ENCODE peak calls at places on chromosomes 16 and 17, in five cellular contexts. One of them, this sample, is unnamed.
A peak's percentile ranks its signal among the peaks of the same experiment; 100 is the strongest.

GRCh38 chr17:17151962-17152361 is 54.2 kb downstream of the PLD6 start:
- DNase-seq in cardiac fibroblast: peak; percentile 93
- DNase-seq in uterus: peak; percentile 78
- DNase-seq in esophagus squamous epithelium: no peak
- DNase-seq in thoracic aorta: peak; percentile 86
- DNase-seq in this sample: peak; percentile 95

GRCh38 chr17:32689348-32689747 is 187.6 kb downstream of the MYO1D start:
- DNase-seq in esophagus squamous epithelium: no peak
- DNase-seq in thoracic aorta: no peak
- DNase-seq in uterus: no peak
- DNase-seq in cardiac fibroblast: no peak
- DNase-seq in this sample: no peak

GRCh38 chr16:82476786-82477185 is 150.0 kb upstream of the CDH13 start:
- DNase-seq in thoracic aorta: no peak
- DNase-seq in cardiac fibroblast: no peak
- DNase-seq in uterus: no peak
- DNase-seq in esophagus squamous epithelium: no peak
- DNase-seq in this sample: no peak

GRCh38 chr16:67156146-67156844 is 3.4 kb downstream of the TRADD start:
- DNase-seq in thoracic aorta: no peak
- DNase-seq in esophagus squamous epithelium: no peak
- DNase-seq in cardiac fibroblast: no peak
- DNase-seq in uterus: no peak
- DNase-seq in this sample: no peak

GRCh38 chr17:73645050-73645871 is 1.0 kb upstream of the SDK2 start:
- DNase-seq in uterus: no peak
- DNase-seq in esophagus squamous epithelium: no peak
- DNase-seq in cardiac fibroblast: peak; percentile 24
- DNase-seq in thoracic aorta: no peak
- DNase-seq in this sample: no peak

GRCh38 chr16:70796301-70796700 is 4.7 kb downstream of the VAC14 start:
- DNase-seq in esophagus squamous epithelium: no peak
- DNase-seq in cardiac fibroblast: no peak
- DNase-seq in thoracic aorta: no peak
- DNase-seq in uterus: no peak
- DNase-seq in this sample: no peak

GRCh38 chr17:79777166-79777843 is 643 bp upstream of the CBX2 start:
- DNase-seq in cardiac fibroblast: peak; percentile 66
- DNase-seq in uterus: peak; percentile 55
- DNase-seq in thoracic aorta: no peak
- DNase-seq in esophagus squamous epithelium: no peak
- DNase-seq in this sample: peak; percentile 19

GRCh38 chr17:4635823-4636375 is 5.6 kb downstream of the ALOX15 start:
- DNase-seq in esophagus squamous epithelium: no peak
- DNase-seq in thoracic aorta: no peak
- DNase-seq in uterus: no peak
- DNase-seq in cardiac fibroblast: no peak
- DNase-seq in this sample: no peak

GRCh38 chr17:83143817-83144231 is 64.4 kb downstream of the METRNL start:
- DNase-seq in uterus: no peak
- DNase-seq in esophagus squamous epithelium: no peak
- DNase-seq in cardiac fibroblast: no peak
- DNase-seq in thoracic aorta: no peak
- DNase-seq in this sample: no peak

GRCh38 chr16:15573274-15573895 is 69.6 kb downstream of the MARF1 start:
- DNase-seq in uterus: no peak
- DNase-seq in cardiac fibroblast: no peak
- DNase-seq in thoracic aorta: no peak
- DNase-seq in esophagus squamous epithelium: no peak
- DNase-seq in this sample: no peak

GRCh38 chr17:45147102-45147580 is 1.1 kb upstream of the HEXIM1 start:
- DNase-seq in esophagus squamous epithelium: no peak
- DNase-seq in cardiac fibroblast: no peak
- DNase-seq in thoracic aorta: no peak
- DNase-seq in uterus: no peak
- DNase-seq in this sample: peak; percentile 40

GRCh38 chr17:75643033-75644017 is 10.1 kb downstream of the SMIM5 start:
- DNase-seq in cardiac fibroblast: no peak
- DNase-seq in thoracic aorta: no peak
- DNase-seq in uterus: no peak
- DNase-seq in esophagus squamous epithelium: no peak
- DNase-seq in this sample: no peak

GRCh38 chr16:68386628-68387027 is 61.7 kb downstream of the SMPD3 start:
- DNase-seq in esophagus squamous epithelium: no peak
- DNase-seq in uterus: no peak
- DNase-seq in thoracic aorta: no peak
- DNase-seq in cardiac fibroblast: no peak
- DNase-seq in this sample: no peak

GRCh38 chr16:65769776-65770438 is 596.6 kb upstream of the CDH5 start:
- DNase-seq in cardiac fibroblast: peak; percentile 57
- DNase-seq in uterus: no peak
- DNase-seq in esophagus squamous epithelium: no peak
- DNase-seq in thoracic aorta: no peak
- DNase-seq in this sample: no peak

GRCh38 chr17:36824678-36825091 is 112.6 kb upstream of the LHX1 start:
- DNase-seq in uterus: no peak
- DNase-seq in esophagus squamous epithelium: no peak
- DNase-seq in cardiac fibroblast: no peak
- DNase-seq in thoracic aorta: no peak
- DNase-seq in this sample: no peak

GRCh38 chr16:83458612-83459011 is 349.2 kb upstream of the HSBP1 start:
- DNase-seq in thoracic aorta: no peak
- DNase-seq in uterus: no peak
- DNase-seq in esophagus squamous epithelium: no peak
- DNase-seq in cardiac fibroblast: peak; percentile 46
- DNase-seq in this sample: no peak

GRCh38 chr16:57935904-57936303 is 35.0 kb downstream of the CNGB1 start:
- DNase-seq in cardiac fibroblast: no peak
- DNase-seq in uterus: no peak
- DNase-seq in esophagus squamous epithelium: no peak
- DNase-seq in thoracic aorta: no peak
- DNase-seq in this sample: no peak

GRCh38 chr16:72908362-72908838 is 139.5 kb downstream of the ZFHX3 start:
- DNase-seq in uterus: no peak
- DNase-seq in thoracic aorta: no peak
- DNase-seq in esophagus squamous epithelium: no peak
- DNase-seq in cardiac fibroblast: no peak
- DNase-seq in this sample: no peak

GRCh38 chr16:49635009-49635350 is 220.9 kb downstream of the ZNF423 start:
- DNase-seq in thoracic aorta: no peak
- DNase-seq in uterus: no peak
- DNase-seq in cardiac fibroblast: no peak
- DNase-seq in esophagus squamous epithelium: no peak
- DNase-seq in this sample: no peak

GRCh38 chr16:71421911-71422310 is 19.9 kb downstream of the TLE7 start:
- DNase-seq in cardiac fibroblast: no peak
- DNase-seq in thoracic aorta: no peak
- DNase-seq in uterus: no peak
- DNase-seq in esophagus squamous epithelium: no peak
- DNase-seq in this sample: no peak

GRCh38 chr16:53511403-53512280 is 8.6 kb upstream of the AKTIP start:
- DNase-seq in cardiac fibroblast: no peak
- DNase-seq in uterus: no peak
- DNase-seq in thoracic aorta: no peak
- DNase-seq in esophagus squamous epithelium: no peak
- DNase-seq in this sample: no peak
- TF ChIP-seq CTCF in cardiac fibroblast: no peak
- TF ChIP-seq CTCF in uterus: no peak
- TF ChIP-seq CTCF in thoracic aorta: no peak
- TF ChIP-seq CTCF in esophagus squamous epithelium: no peak
- TF ChIP-seq CTCF in this sample: no peak

DNA sequence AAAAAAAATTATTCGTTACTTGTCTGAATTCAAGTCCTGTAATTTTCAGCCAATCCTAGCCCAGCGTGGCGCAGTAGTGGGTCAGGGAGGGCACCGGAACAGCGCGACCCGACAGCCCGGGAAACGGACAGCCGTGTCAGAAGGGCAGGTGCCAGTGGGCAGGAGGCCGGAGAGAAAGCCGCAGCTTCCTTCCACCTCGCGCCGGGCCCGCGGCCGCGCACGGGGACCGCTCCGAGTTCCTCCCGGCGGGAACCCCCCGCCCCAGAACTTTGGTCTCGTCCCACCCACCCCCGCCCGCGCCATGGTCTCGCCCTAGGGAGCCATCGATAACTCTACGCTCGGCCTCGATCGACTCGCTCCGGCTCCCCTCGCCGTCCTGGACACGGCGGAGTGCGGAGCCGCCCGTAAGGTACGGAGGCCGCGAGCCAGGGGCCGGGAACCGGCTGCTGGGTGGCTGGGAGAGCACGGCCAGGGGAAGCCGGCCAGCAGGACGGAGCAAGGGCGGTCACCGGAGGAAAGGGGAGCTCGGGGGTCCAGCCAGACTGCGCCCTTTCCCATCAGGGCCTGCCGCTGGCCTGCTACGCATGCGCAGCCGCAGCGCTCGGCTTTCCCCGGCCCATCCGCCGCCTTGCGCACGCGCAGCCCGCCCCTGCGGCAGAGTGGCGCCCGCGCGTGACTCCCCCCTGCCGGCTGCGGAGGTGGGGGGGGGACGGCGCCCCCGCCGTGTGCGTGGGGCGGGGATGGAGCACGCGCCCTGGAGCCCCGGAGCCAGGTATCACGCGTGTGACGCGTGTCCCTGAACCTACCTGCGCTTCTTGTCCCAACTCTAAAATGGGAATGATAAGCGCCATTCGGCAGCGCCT is at the start of gene MLST8:
- DNase-seq in uterus: peak; percentile 89
- DNase-seq in thoracic aorta: peak; percentile 21
- DNase-seq in cardiac fibroblast: peak; percentile 92
- DNase-seq in esophagus squamous epithelium: peak; percentile 57
- DNase-seq in this sample: peak; percentile 58
- TF ChIP-seq CTCF in uterus: peak; percentile 16
- TF ChIP-seq CTCF in thoracic aorta: peak; percentile 24
- TF ChIP-seq CTCF in cardiac fibroblast: no peak
- TF ChIP-seq CTCF in esophagus squamous epithelium: peak; percentile 24
- TF ChIP-seq CTCF in this sample: peak; percentile 51

DNA sequence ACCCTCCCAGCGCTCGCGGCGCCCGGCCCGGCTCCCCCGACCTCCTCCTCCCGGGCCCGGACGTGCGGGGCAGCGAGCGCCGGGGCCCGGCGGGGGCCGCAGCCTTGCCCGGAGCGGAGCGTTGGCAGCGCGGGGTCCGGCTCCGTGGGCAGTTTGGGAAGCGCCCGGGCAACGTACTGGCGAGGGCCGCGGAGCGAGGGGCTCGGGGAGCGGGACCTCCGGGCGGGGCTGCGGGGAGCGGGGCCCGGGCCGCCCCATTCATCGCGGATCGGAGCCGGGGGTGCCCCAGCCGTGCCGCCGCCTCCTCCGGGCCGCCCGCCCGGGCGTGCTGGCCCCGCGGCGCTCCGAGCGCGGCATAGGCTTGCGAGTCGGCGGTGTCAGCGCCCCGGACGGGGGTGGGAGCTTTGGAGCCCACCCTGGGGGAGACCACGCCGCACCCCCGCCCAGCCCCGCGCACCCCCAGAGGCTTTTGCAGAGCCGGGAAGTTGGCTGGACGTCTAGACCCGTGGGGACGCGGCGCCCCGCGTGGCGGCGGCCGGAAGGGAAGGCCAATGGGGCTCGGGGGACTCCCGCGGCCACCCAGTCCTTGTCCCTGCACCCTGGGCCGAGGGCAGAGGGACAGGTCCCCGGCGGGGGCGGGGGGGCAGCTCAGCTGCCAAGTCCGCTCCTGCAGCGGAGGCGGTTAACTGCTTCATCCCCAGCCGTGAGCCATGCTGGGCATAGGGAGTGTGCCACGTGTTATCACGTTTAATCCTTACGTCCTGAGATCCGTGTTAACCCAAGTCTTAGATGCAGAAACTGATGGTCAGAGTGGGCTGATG is 852 bp downstream of the ZNF469 start:
- DNase-seq in thoracic aorta: no peak
- DNase-seq in esophagus squamous epithelium: no peak
- DNase-seq in uterus: peak; percentile 62
- DNase-seq in cardiac fibroblast: peak; percentile 51
- DNase-seq in this sample: peak; percentile 33
- TF ChIP-seq CTCF in thoracic aorta: peak; percentile 69
- TF ChIP-seq CTCF in esophagus squamous epithelium: peak; percentile 20
- TF ChIP-seq CTCF in uterus: peak; percentile 46
- TF ChIP-seq CTCF in cardiac fibroblast: peak; percentile 48
- TF ChIP-seq CTCF in this sample: peak; percentile 83

GRCh38 chr16:87461466-87461975 is 31.3 kb downstream of the ZCCHC14 start:
- DNase-seq in uterus: peak; percentile 37
- DNase-seq in cardiac fibroblast: peak; percentile 42
- DNase-seq in thoracic aorta: peak; percentile 23
- DNase-seq in esophagus squamous epithelium: no peak
- DNase-seq in this sample: no peak
- TF ChIP-seq CTCF in uterus: peak; percentile 33
- TF ChIP-seq CTCF in cardiac fibroblast: peak; percentile 22
- TF ChIP-seq CTCF in thoracic aorta: no peak
- TF ChIP-seq CTCF in esophagus squamous epithelium: peak; percentile 52
- TF ChIP-seq CTCF in this sample: peak; percentile 36